ENCODE peak calls at places on chromosomes 7 and 10, in eight cellular contexts. O is A549; V is GM06990; G is retinal pigment epithelial cell; P is WERI-Rb-1; E is activated naive CD4-positive, alpha-beta T cell treated with anti-CD3 and anti-CD28 coated beads, Interleukin-2, amount 50 U/mL, for 72 hours; Y is SW480; K is foreskin fibroblast. U is an unnamed sample.
A peak's percentile ranks its signal among the peaks of the same experiment; 100 is the strongest.

GRCh38 chr7:49037348-49038210 is 113.2 kb downstream of the CDC14C start:
- DNase-seq in O (no peak), V (no peak), G (no peak), P (no peak), E (no peak), Y (no peak), K (no peak), U (no peak)

GRCh38 chr10:120511165-120511564 is 54.1 kb downstream of the PLPP4 start:
- DNase-seq in O (no peak), V (no peak), G (peak; percentile 37), P (no peak), E (no peak), Y (peak; percentile 66), K (no peak), U (no peak)

GRCh38 chr10:122981066-122981464 is 864 bp downstream of the PSTK start:
- DNase-seq in O (peak; percentile 67), V (no peak), G (no peak), P (no peak), E (no peak), Y (peak; percentile 43), K (peak; percentile 32), U (peak; percentile 52)

GRCh38 chr10:70070834-70071233 is 18.2 kb downstream of the MACROH2A2 start:
- DNase-seq in O (no peak), V (no peak), G (no peak), P (peak; percentile 74), E (no peak), Y (no peak), K (no peak), U (no peak)

GRCh38 chr10:71891437-71891836 is 40.4 kb upstream of the PSAP start:
- DNase-seq in O (no peak), V (no peak), G (no peak), P (no peak), E (no peak), Y (no peak), K (no peak), U (no peak)

GRCh38 chr10:122475130-122475529 is 13.8 kb downstream of the HTRA1 start:
- DNase-seq in O (no peak), V (no peak), G (no peak), P (peak; percentile 41), E (no peak), Y (no peak), K (no peak), U (no peak)

GRCh38 chr7:25564980-25565379 is 336.7 kb upstream of the NPVF start:
- DNase-seq in O (no peak), V (no peak), G (no peak), P (no peak), E (no peak), Y (no peak), K (no peak), U (no peak)

GRCh38 chr7:84249651-84250050 is 55.1 kb upstream of the SEMA3A start:
- DNase-seq in O (no peak), V (no peak), G (no peak), P (no peak), E (no peak), Y (no peak), K (no peak), U (no peak)

GRCh38 chr10:92542458-92542857 is 31.4 kb downstream of the IDE start:
- DNase-seq in O (no peak), V (no peak), G (no peak), P (no peak), E (no peak), Y (no peak), K (no peak), U (no peak)

GRCh38 chr7:44150466-44150832 is 9.3 kb upstream of the MYL7 start:
- DNase-seq in O (no peak), V (peak; percentile 46), G (no peak), P (no peak), E (no peak), Y (no peak), K (no peak), U (no peak)

GRCh38 chr10:94630017-94630688 is 53.4 kb upstream of the CYP2C18 start:
- DNase-seq in O (peak; percentile 43), V (peak; percentile 41), G (no peak), P (no peak), E (no peak), Y (peak; percentile 25), K (no peak), U (no peak)

U was measured in hepatic stellate cell.